ENCODE peak calls at places on chromosomes 6 and 20, in five cellular contexts. I is choroid plexus epithelial cell, U is prostate gland, A is fibroblast of pulmonary artery, G is esophagus squamous epithelium. K is an unnamed sample.

GRCh38 chr6:53582963-53583362 is 38.1 kb upstream of the GCLC start:
- DNase-seq in I (peak), U (no peak), A (no peak), G (no peak), K (no peak)

GRCh38 chr6:117491916-117492315 is 9.4 kb downstream of the DCBLD1 start:
- DNase-seq in I (peak), U (no peak), A (peak), G (no peak), K (no peak)

GRCh38 chr20:49433387-49433786 is 49.1 kb downstream of the KCNB1 start:
- DNase-seq in I (no peak), U (no peak), A (no peak), G (no peak), K (no peak)

GRCh38 chr20:16415079-16415478 is 158.2 kb downstream of the KIF16B start:
- DNase-seq in I (peak), U (no peak), A (peak), G (no peak), K (no peak)

GRCh38 chr6:38492031-38492430 is 147.7 kb downstream of the BTBD9 start:
- DNase-seq in I (no peak), U (no peak), A (no peak), G (no peak), K (no peak)

GRCh38 chr6:21590345-21590744 is 3.2 kb upstream of the SOX4 start:
- DNase-seq in I (peak), U (no peak), A (peak), G (no peak), K (no peak)

GRCh38 chr20:57053798-57054552 is 212.5 kb downstream of the BMP7 start:
- DNase-seq in I (no peak), U (no peak), A (no peak), G (no peak), K (no peak)

GRCh38 chr6:3808189-3808588 is 41.0 kb upstream of the FAM50B start:
- DNase-seq in I (no peak), U (no peak), A (no peak), G (no peak), K (no peak)

GRCh38 chr6:29727637-29728036 is 4.4 kb downstream of the HLA-F start:
- DNase-seq in I (no peak), U (no peak), A (no peak), G (no peak), K (no peak)

GRCh38 chr20:7770578-7770977 is 169.7 kb downstream of the HAO1 start:
- DNase-seq in I (peak), U (no peak), A (peak), G (no peak), K (no peak)

GRCh38 chr20:36571564-36572504 is 1.6 kb upstream of the TGIF2 start:
- DNase-seq in I (no peak), U (no peak), A (no peak), G (no peak), K (no peak)

GRCh38 chr20:36572701-36573102 is 695 bp upstream of the TGIF2 start:
- DNase-seq in I (peak), U (peak), A (no peak), G (no peak), K (peak)

GRCh38 chr20:36574278-36575065 is 1.1 kb downstream of the TGIF2 start:
- DNase-seq in I (peak), U (peak), A (peak), G (no peak), K (peak)

GRCh38 chr20:36573798-36574277 is 441 bp downstream of the TGIF2 start:
- DNase-seq in I (no peak), U (peak), A (no peak), G (no peak), K (peak)

DNA sequence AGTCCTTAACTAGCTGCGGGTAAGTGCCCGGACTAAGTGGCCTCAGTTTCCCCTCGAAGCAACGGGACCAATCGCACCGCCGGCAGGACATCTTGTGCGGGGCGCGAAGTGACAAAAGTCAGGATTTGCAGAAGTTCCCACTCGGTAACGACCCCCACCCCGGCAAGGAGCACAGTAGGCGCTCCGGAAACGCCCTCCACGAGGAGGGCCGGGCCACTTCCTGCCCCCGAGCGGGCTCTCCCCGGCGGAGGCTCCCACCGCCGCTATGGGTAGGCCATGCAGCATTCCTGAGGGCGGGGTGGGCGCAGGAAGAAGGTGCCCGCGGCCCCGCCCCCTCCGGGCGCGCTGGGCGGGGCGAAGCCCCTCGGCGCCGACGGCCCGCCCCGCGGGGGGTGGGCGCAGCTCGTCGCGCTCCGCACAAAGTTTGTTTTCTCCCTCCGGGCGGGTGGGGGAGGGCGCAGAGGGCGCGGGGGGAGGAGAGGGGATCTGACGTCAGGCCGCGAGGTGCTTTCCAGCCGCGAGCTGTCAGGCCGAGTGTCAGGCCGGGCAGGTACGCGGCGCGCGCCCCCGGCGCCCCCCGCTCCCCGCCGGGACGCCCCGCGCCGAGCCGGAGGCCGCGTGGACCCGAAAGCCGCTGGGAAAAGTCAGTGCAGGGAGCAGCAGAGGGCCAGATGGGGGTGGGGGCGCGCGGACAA is at the start of gene TGIF2:
- DNase-seq in I (peak), U (peak), A (peak), G (peak), K (peak)
- TF ChIP-seq CTCF in I (no peak), U (no peak), A (no peak), G (no peak), K (no peak)

DNA sequence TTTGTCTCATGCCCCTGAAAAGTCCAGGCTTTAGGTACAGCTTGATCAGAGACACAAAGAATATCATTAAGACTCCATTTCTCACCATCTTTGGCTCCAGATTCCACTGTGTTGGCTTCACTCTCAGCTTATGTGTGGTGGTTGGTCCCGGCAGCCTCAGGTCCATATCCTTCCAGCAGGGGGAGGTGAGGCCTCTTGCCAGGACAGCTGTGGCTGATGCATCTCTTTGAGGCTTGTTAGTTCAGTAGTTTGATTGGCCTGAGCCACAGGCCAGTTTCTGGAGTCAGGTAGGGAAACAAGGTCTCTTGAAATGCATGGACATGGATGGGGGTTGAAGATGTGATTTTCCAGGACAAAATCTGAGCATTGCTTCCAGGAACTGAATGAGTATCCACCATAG is 62.4 kb downstream of the JAG1 start:
- DNase-seq in I (peak), U (peak), A (peak), G (no peak), K (peak)
- TF ChIP-seq CTCF in I (peak), U (no peak), A (peak), G (peak), K (no peak)

GRCh38 chr6:154448448-154449096 is 61.9 kb downstream of the CNKSR3 start:
- DNase-seq in I (peak), U (no peak), A (peak), G (no peak), K (no peak)
- TF ChIP-seq CTCF in I (peak), U (no peak), A (peak), G (no peak), K (no peak)

GRCh38 chr6:35439308-35439707 is 12.8 kb upstream of the FANCE start:
- DNase-seq in I (no peak), U (no peak), A (no peak), G (no peak), K (no peak)
- TF ChIP-seq CTCF in I (no peak), U (no peak), A (no peak), G (no peak), K (no peak)

GRCh38 chr6:8132130-8132529 is 29.8 kb upstream of the EEF1E1 start:
- DNase-seq in I (no peak), U (no peak), A (no peak), G (no peak), K (no peak)

GRCh38 chr6:8135276-8135675 is 32.9 kb upstream of the EEF1E1 start:
- DNase-seq in I (no peak), U (no peak), A (no peak), G (no peak), K (no peak)

GRCh38 chr6:8130399-8130798 is 28.1 kb upstream of the EEF1E1 start:
- DNase-seq in I (peak), U (no peak), A (peak), G (no peak), K (no peak)

DNA sequence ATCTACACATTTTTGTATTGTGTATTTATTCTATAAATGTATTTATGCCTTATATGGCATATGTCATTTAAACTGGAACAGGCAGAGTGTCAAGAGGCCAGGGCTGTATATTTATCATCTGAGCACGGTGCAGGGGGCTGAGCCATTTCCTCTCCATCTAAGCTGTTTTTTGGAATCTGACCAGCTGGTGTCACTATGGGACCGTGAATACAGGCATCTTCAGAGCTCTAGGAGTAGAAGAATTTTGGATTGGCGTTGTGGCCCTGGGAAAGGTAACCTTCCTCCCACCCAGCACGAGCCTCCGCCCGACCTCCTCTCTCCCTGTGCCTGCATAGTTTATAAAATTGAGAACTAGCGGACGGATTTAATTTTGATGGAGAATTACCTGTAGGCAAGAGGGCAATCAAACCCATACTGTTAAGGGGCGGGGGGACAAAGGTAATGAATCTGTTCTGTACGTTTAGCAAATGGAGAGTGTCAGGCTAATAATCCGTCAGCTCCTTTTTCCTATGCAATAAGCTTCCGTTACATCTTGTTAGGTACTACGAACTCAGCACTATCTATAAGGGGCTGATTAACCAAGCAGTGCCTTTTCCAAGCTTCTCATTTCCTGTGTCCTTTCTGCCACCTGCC is 29.0 kb upstream of the EEF1E1 start:
- DNase-seq in I (peak), U (peak), A (peak), G (no peak), K (peak)
- TF ChIP-seq CTCF in I (peak), U (peak), A (peak), G (peak), K (peak)

GRCh38 chr20:35619196-35620095 is 3.8 kb downstream of the SPAG4 start:
- DNase-seq in I (peak), U (peak), A (peak), G (peak), K (peak)

GRCh38 chr20:35618372-35619131 is 2.9 kb downstream of the SPAG4 start:
- DNase-seq in I (peak), U (no peak), A (peak), G (no peak), K (peak)

GRCh38 chr20:35618032-35618371 is 2.4 kb downstream of the SPAG4 start:
- DNase-seq in I (no peak), U (no peak), A (no peak), G (no peak), K (no peak)

GRCh38 chr20:35620818-35621559 is 5.4 kb downstream of the SPAG4 start:
- DNase-seq in I (no peak), U (no peak), A (no peak), G (no peak), K (no peak)

GRCh38 chr20:35621560-35621946 is 5.9 kb downstream of the SPAG4 start:
- DNase-seq in I (no peak), U (no peak), A (no peak), G (no peak), K (no peak)
- TF ChIP-seq CTCF in I (no peak), U (no peak), A (peak), G (no peak), K (no peak)

GRCh38 chr6:33623895-33624381 is 2.8 kb downstream of the ITPR3 start:
- DNase-seq in I (no peak), U (no peak), A (no peak), G (no peak), K (no peak)
- TF ChIP-seq CTCF in I (no peak), U (no peak), A (no peak), G (no peak), K (no peak)

GRCh38 chr20:53020376-53020775 is 48.2 kb downstream of the TSHZ2 start:
- DNase-seq in I (no peak), U (no peak), A (no peak), G (no peak), K (no peak)

GRCh38 chr20:53020834-53021233 is 48.7 kb downstream of the TSHZ2 start:
- DNase-seq in I (no peak), U (no peak), A (peak), G (no peak), K (no peak)

GRCh38 chr20:53021934-53022333 is 49.8 kb downstream of the TSHZ2 start:
- DNase-seq in I (no peak), U (no peak), A (no peak), G (no peak), K (no peak)

GRCh38 chr20:53016534-53017042 is 44.4 kb downstream of the TSHZ2 start:
- DNase-seq in I (no peak), U (no peak), A (no peak), G (no peak), K (no peak)

GRCh38 chr20:53019464-53019863 is 47.3 kb downstream of the TSHZ2 start:
- DNase-seq in I (no peak), U (no peak), A (no peak), G (no peak), K (no peak)
- TF ChIP-seq CTCF in I (no peak), U (no peak), A (no peak), G (no peak), K (no peak)

GRCh38 chr6:170135821-170136471 is 154.9 kb downstream of the DLL1 start:
- DNase-seq in I (no peak), U (no peak), A (no peak), G (no peak), K (no peak)

GRCh38 chr6:170135461-170135820 is 155.4 kb downstream of the DLL1 start:
- DNase-seq in I (no peak), U (no peak), A (no peak), G (no peak), K (no peak)

GRCh38 chr6:170135041-170135440 is 155.8 kb downstream of the DLL1 start:
- DNase-seq in I (no peak), U (no peak), A (no peak), G (no peak), K (no peak)

GRCh38 chr6:170132561-170132991 is 158.3 kb downstream of the DLL1 start:
- DNase-seq in I (no peak), U (no peak), A (no peak), G (no peak), K (no peak)

DNA sequence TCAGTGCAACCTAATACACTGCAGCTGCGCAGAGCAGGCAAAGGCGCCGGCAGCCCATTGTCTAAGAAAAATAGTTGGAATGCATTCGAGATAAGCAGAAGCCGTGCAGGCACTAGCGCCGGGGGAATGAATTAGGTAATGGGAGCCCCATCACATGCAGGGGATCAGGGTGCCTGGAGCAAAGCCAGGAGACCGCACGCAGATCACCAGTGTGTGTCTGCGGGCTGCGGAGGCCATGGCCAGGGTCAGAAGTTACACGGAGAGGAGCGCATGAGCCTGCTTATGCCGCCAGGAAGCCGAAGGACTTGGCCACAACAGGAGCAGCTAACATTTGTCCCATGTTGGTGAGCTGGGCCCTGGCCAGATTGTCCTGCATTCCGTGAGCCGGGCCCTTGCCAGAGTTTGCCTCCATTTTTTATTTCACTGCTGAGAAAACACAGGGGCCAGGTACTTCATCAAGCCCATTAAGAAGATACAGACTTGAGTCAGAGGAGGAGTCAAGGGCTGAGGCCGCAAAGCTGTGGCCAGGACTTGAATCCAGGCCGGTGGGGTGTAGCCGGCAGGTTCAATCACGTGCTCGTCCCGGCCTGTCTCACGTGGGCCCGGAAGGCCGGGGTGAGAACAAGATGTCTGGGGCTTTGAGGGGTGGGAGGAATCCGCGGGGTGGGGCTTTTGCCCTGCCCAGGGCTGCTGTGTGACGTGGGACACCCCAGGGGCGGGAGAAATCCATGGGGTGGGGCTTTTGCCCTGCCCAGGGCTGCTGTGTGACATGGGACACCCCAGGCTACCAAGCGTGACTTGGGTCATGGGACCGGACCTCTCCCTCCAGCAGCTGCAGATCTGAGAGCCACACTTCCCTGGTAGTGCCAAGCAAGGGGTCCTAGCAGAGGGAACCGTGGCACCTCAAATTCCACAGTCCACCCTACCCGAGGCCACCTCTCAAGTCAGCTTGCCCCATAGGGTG is 156.5 kb downstream of the DLL1 start:
- DNase-seq in I (no peak), U (no peak), A (peak), G (no peak), K (no peak)
- TF ChIP-seq CTCF in I (no peak), U (no peak), A (no peak), G (no peak), K (no peak)

K was measured in thyroid gland.